ENCODE peak calls at places on chromosome 22, in four cellular contexts. One of them, this sample, is unnamed.

GRCh38 chr22:26590525-26590858 is 560 bp upstream of the TPST2 start:
- DNase-seq in sigmoid colon: no peak
- DNase-seq in transverse colon: no peak
- DNase-seq in uterus: no peak
- DNase-seq in this sample: no peak

GRCh38 chr22:26570864-26571525 is 18.9 kb downstream of the TPST2 start:
- DNase-seq in sigmoid colon: no peak
- DNase-seq in uterus: no peak
- DNase-seq in transverse colon: no peak
- DNase-seq in this sample: no peak

GRCh38 chr22:27323646-27324045 is 477.9 kb downstream of the MN1 start:
- DNase-seq in sigmoid colon: no peak
- DNase-seq in transverse colon: no peak
- DNase-seq in uterus: no peak
- DNase-seq in this sample: no peak

GRCh38 chr22:47631571-47632102 is 869.2 kb downstream of the TBC1D22A start:
- DNase-seq in sigmoid colon: no peak
- DNase-seq in uterus: no peak
- DNase-seq in transverse colon: no peak
- DNase-seq in this sample: no peak

GRCh38 chr22:31496735-31497146 is 405 bp downstream of the SFI1 start:
- DNase-seq in sigmoid colon: peak; percentile 76
- DNase-seq in transverse colon: peak; percentile 52
- DNase-seq in uterus: no peak
- DNase-seq in this sample: peak; percentile 76

GRCh38 chr22:20979243-20979809 is 2.8 kb upstream of the LZTR1 start:
- DNase-seq in sigmoid colon: peak; percentile 92
- DNase-seq in uterus: peak; percentile 59
- DNase-seq in transverse colon: peak; percentile 81
- DNase-seq in this sample: no peak

GRCh38 chr22:21832291-21833290 is 34.9 kb downstream of the MAPK1 start:
- DNase-seq in transverse colon: no peak
- DNase-seq in sigmoid colon: no peak
- DNase-seq in uterus: no peak
- DNase-seq in this sample: no peak

GRCh38 chr22:34975721-34976120 is 90.2 kb upstream of the ISX start:
- DNase-seq in uterus: no peak
- DNase-seq in sigmoid colon: no peak
- DNase-seq in transverse colon: no peak
- DNase-seq in this sample: no peak

GRCh38 chr22:31753005-31753633 is 700 bp upstream of the DEPDC5 start:
- DNase-seq in transverse colon: peak; percentile 18
- DNase-seq in uterus: peak; percentile 45
- DNase-seq in sigmoid colon: peak; percentile 70
- DNase-seq in this sample: no peak

GRCh38 chr22:41289681-41290080 is 3.7 kb upstream of the RANGAP1 start:
- DNase-seq in sigmoid colon: no peak
- DNase-seq in uterus: no peak
- DNase-seq in transverse colon: no peak
- DNase-seq in this sample: no peak

GRCh38 chr22:46737976-46738641 is at the start of gene CERK:
- DNase-seq in uterus: peak; percentile 80
- DNase-seq in sigmoid colon: peak; percentile 92
- DNase-seq in transverse colon: peak; percentile 87
- DNase-seq in this sample: peak; percentile 90

GRCh38 chr22:41968601-41969000 is 642 bp upstream of the SEPTIN3 start:
- DNase-seq in sigmoid colon: no peak
- DNase-seq in uterus: no peak
- DNase-seq in transverse colon: peak; percentile 37
- DNase-seq in this sample: no peak

GRCh38 chr22:45531944-45532631 is 29.4 kb downstream of the FBLN1 start:
- DNase-seq in sigmoid colon: no peak
- DNase-seq in uterus: no peak
- DNase-seq in transverse colon: no peak
- DNase-seq in this sample: no peak

GRCh38 chr22:42111798-42112197 is 18.8 kb downstream of the CYP2D6 start:
- DNase-seq in uterus: no peak
- DNase-seq in transverse colon: no peak
- DNase-seq in sigmoid colon: no peak
- DNase-seq in this sample: no peak

GRCh38 chr22:37267128-37267587 is 15.2 kb upstream of the CYTH4 start:
- DNase-seq in uterus: no peak
- DNase-seq in transverse colon: peak; percentile 55
- DNase-seq in sigmoid colon: no peak
- DNase-seq in this sample: no peak

GRCh38 chr22:33192156-33192555 is 134.0 kb upstream of the SYN3 start:
- DNase-seq in sigmoid colon: no peak
- DNase-seq in transverse colon: no peak
- DNase-seq in uterus: no peak
- DNase-seq in this sample: no peak

GRCh38 chr22:40238425-40239344 is 61.0 kb downstream of the TNRC6B start:
- DNase-seq in uterus: peak; percentile 47
- DNase-seq in transverse colon: no peak
- DNase-seq in sigmoid colon: no peak
- DNase-seq in this sample: peak; percentile 67

GRCh38 chr22:34356481-34356880 is 436.2 kb upstream of the LARGE1 start:
- DNase-seq in uterus: no peak
- DNase-seq in transverse colon: no peak
- DNase-seq in sigmoid colon: no peak
- DNase-seq in this sample: no peak

GRCh38 chr22:19969141-19969928 is 27.7 kb upstream of the TXNRD2 start:
- DNase-seq in transverse colon: no peak
- DNase-seq in sigmoid colon: no peak
- DNase-seq in uterus: no peak
- DNase-seq in this sample: no peak

GRCh38 chr22:19965771-19966709 is 24.4 kb upstream of the TXNRD2 start:
- DNase-seq in transverse colon: no peak
- DNase-seq in uterus: no peak
- DNase-seq in sigmoid colon: no peak
- DNase-seq in this sample: no peak

GRCh38 chr22:19968450-19968891 is 26.9 kb upstream of the TXNRD2 start:
- DNase-seq in uterus: no peak
- DNase-seq in transverse colon: no peak
- DNase-seq in sigmoid colon: no peak
- DNase-seq in this sample: no peak

GRCh38 chr22:19966908-19967750 is 25.5 kb upstream of the TXNRD2 start:
- DNase-seq in sigmoid colon: no peak
- DNase-seq in uterus: no peak
- DNase-seq in transverse colon: no peak
- DNase-seq in this sample: no peak

DNA sequence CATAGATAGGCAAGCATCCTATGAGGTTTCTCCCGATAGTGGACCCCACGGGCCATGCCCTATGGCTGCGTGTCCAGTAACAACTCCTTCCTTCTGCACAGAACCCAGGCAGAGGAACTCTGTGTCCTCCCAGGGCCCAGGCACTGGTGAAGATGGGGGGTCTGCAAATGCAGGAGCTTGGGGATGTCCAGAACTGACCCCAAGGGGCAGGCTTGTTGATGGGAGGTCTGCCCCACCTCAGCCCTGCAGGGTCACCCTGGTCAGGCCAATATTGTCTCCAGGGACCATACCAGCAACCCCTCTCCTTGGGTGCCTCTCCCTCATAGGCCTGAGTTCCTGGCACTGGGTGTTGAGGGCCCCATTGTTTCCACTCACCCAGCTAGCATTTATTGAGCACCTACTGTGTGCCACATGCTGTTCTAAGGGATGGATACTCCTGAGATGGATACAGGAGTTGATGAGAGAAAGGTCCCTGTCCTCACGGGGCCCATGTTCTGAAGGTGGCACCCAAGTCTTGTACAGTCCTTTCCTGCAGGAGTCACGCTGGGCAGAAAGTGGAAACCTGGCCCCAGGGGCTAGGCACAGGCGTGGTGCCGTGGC is 26.3 kb upstream of the TXNRD2 start:
- DNase-seq in transverse colon: no peak
- DNase-seq in uterus: no peak
- DNase-seq in sigmoid colon: no peak
- DNase-seq in this sample: no peak
- TF ChIP-seq POLR2A in transverse colon: no peak
- TF ChIP-seq POLR2A in uterus: no peak
- TF ChIP-seq POLR2A in sigmoid colon: no peak
- TF ChIP-seq POLR2A in this sample: no peak

DNA sequence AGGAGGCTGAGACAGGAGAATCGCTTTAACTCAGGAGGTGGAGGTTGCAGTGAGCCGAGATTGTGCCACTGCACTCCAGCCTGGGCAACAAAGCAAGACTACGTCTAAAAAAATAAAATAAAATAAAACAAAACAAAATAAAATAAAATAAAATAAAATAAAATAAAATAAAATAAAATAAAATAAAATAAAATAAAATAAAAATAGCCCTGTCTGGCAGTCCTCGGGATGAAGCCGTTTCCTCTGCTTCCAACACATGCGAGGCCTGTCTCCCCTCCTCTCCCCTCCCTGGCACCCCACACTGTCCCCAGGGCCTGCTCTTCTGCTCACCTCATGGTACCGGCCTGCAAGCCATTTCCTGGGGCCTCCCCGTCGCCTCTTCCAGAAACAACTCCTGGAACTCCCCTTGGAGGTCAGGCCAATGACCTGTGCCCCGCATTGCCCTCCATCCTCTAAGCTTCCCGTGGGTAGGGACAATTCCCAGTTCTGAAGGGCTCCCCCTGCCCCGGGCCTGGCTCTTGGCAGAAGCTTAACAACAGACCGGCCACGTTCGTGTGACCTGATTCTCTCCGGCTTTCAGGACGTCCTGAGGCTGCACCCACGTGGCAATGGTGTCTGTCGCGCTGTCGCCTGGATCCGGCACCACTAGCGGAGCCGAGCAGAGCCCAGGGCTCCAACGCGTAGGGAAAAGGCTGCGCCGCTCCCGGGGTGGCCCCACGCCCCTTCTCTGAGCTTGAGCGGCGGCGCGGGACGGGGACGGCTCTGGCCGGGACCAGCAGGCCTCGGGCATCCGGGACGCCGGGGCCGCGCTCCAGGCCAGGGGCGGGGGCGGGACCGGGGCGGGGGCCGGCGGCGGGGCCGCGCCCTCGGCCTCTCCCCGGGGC is 456 bp upstream of the PARVB start:
- DNase-seq in sigmoid colon: no peak
- DNase-seq in transverse colon: peak; percentile 50
- DNase-seq in uterus: peak; percentile 42
- DNase-seq in this sample: no peak
- TF ChIP-seq POLR2A in sigmoid colon: no peak
- TF ChIP-seq POLR2A in transverse colon: peak; percentile 32
- TF ChIP-seq POLR2A in uterus: no peak
- TF ChIP-seq POLR2A in this sample: no peak

DNA sequence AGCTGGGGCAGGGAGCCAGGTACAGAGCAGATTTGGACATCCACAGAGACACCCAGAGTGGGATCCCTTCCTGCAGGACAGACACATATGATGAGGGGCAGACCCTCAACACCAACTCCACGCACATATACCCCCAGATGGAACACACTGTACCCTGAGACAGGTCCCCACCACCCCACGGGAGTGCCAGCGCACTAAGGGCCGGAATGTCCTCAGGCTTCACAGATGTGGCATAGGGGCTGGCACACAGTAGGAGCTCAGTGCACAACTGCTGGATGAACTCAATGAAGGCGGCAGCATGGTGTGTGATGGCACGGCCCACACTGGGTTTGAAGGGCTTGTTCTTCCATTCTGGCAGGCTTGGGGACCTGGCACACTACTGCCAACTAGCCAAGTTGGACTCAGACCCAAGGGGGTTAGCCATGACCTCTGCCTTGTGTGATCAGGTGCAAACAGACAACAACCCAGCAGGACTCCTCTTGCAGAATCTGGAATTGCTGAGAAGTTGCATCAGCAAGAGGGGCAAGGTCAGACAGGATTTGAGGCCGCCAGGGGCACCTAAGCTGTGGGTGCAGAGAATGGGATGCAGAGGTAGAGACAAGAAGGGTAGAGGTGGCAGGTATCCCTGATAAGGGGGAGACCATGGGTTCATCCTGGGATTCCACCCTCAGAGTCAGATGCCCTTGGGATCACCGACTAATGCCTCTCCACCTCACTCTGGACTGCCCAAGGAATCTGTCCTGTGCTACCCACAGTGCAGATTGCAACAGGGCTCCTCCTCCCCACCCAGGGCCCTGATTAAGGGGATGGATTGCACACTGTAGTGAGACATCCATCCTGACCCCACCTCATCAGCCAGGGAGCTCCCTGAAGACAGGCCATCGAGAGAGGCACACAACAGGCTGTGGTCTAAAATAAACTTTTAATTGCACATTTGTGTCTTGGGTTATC is 2.4 kb downstream of the C22orf15 start:
- DNase-seq in sigmoid colon: no peak
- DNase-seq in transverse colon: no peak
- DNase-seq in uterus: no peak
- DNase-seq in this sample: no peak
- TF ChIP-seq POLR2A in sigmoid colon: no peak
- TF ChIP-seq POLR2A in transverse colon: no peak
- TF ChIP-seq POLR2A in uterus: no peak
- TF ChIP-seq POLR2A in this sample: no peak

GRCh38 chr22:49197986-49198704 is 629.5 kb downstream of the BRD1 start:
- DNase-seq in uterus: no peak
- DNase-seq in transverse colon: no peak
- DNase-seq in sigmoid colon: peak; percentile 37
- DNase-seq in this sample: peak; percentile 55
- TF ChIP-seq POLR2A in uterus: no peak
- TF ChIP-seq POLR2A in transverse colon: no peak
- TF ChIP-seq POLR2A in sigmoid colon: no peak
- TF ChIP-seq POLR2A in this sample: no peak

GRCh38 chr22:49970528-49971231 is 10.1 kb downstream of the PIM3 start:
- DNase-seq in sigmoid colon: peak; percentile 98
- DNase-seq in uterus: peak; percentile 92
- DNase-seq in transverse colon: peak; percentile 96
- DNase-seq in this sample: peak; percentile 97
- TF ChIP-seq POLR2A in sigmoid colon: peak; percentile 66
- TF ChIP-seq POLR2A in uterus: peak; percentile 73
- TF ChIP-seq POLR2A in transverse colon: peak; percentile 91
- TF ChIP-seq POLR2A in this sample: peak; percentile 85

This sample was measured in suprapubic skin.